ENCODE peak calls at places on chromosomes 12 and 14, in ten cellular contexts. M is cardiac fibroblast, U is epithelial cell of esophagus, C is WTC11, E is fibroblast of mammary gland, J is progenitor cell of endocrine pancreas, B is endothelial cell, T is A549, D is cardiac muscle cell, R is upper lobe of right lung. Q is an unnamed sample.

GRCh38 chr12:131616316-131617098 is 94.4 kb upstream of the SFSWAP start:
- DNase-seq in M (no peak), U (no peak), C (no peak), E (no peak), J (no peak), B (no peak), T (no peak), D (no peak), R (no peak), Q (no peak)

GRCh38 chr12:94271351-94271750 is 123.0 kb downstream of the PLXNC1 start:
- DNase-seq in M (no peak), U (no peak), C (no peak), E (no peak), J (no peak), B (no peak), T (no peak), D (no peak), R (no peak), Q (no peak)

GRCh38 chr12:34290191-34290995 is 268.1 kb downstream of the ALG10 start:
- DNase-seq in M (no peak), U (no peak), C (no peak), E (no peak), J (no peak), B (no peak), T (peak), D (no peak), R (peak), Q (no peak)

GRCh38 chr12:95836630-95837239 is 22.0 kb upstream of the SNRPF start:
- DNase-seq in M (peak), U (no peak), C (no peak), E (peak), J (no peak), B (no peak), T (peak), D (peak), R (no peak), Q (no peak)

GRCh38 chr12:69509308-69509736 is 39.1 kb downstream of the FRS2 start:
- DNase-seq in M (peak), U (no peak), C (no peak), E (peak), J (no peak), B (no peak), T (no peak), D (peak), R (no peak), Q (no peak)

GRCh38 chr12:107560194-107560905 is 125.2 kb upstream of the PWP1 start:
- DNase-seq in M (no peak), U (peak), C (peak), E (no peak), J (no peak), B (peak), T (no peak), D (no peak), R (no peak), Q (no peak)

GRCh38 chr12:31589896-31590729 is 823 bp downstream of the DENND5B start:
- DNase-seq in M (peak), U (peak), C (peak), E (peak), J (peak), B (peak), T (peak), D (peak), R (peak), Q (no peak)

GRCh38 chr14:37590096-37590809 is 4.8 kb downstream of the FOXA1 start:
- DNase-seq in M (no peak), U (peak), C (no peak), E (no peak), J (no peak), B (no peak), T (no peak), D (no peak), R (no peak), Q (no peak)

GRCh38 chr14:29648045-29648444 is 279.6 kb downstream of the PRKD1 start:
- DNase-seq in M (no peak), U (no peak), C (no peak), E (peak), J (no peak), B (no peak), T (no peak), D (no peak), R (no peak), Q (no peak)

GRCh38 chr12:107109726-107110518 is 16.6 kb upstream of the CRY1 start:
- DNase-seq in M (peak), U (peak), C (no peak), E (peak), J (no peak), B (no peak), T (no peak), D (peak), R (no peak), Q (no peak)

DNA sequence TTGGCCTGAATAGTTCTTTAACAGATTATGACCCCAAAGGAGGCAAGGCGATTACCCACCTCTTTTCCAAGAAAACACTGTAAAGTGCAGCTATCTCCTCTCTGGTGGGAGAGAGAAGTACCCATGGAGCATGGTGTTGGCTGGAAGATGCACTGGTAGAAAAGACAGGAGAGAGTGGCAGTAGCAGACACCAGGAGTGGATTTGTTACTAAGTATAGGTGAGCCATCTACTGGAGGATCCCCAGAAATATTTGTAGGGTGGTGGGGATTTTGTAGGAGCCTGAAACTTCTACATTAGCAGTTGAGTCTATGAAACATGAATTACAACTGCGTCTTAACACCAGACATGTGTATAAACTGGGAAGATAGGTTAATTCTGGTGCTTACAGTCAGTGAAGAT is 148.0 kb downstream of the SLC38A4 start:
- DNase-seq in M (peak), U (peak), C (no peak), E (peak), J (no peak), B (no peak), T (peak), D (peak), R (no peak), Q (no peak)
- TF ChIP-seq CTCF in M (peak), U (peak), C (no peak), E (peak), J (no peak), B (no peak), T (peak), D (peak), R (peak), Q (no peak)

GRCh38 chr14:74380172-74380571 is 31.9 kb downstream of the VRTN start:
- DNase-seq in M (no peak), U (peak), C (no peak), E (no peak), J (no peak), B (no peak), T (no peak), D (no peak), R (no peak), Q (no peak)

GRCh38 chr14:74377976-74378690 is 29.9 kb downstream of the VRTN start:
- DNase-seq in M (no peak), U (no peak), C (no peak), E (no peak), J (no peak), B (no peak), T (no peak), D (no peak), R (peak), Q (no peak)

GRCh38 chr14:74382231-74382630 is 34.0 kb downstream of the VRTN start:
- DNase-seq in M (no peak), U (no peak), C (no peak), E (no peak), J (no peak), B (no peak), T (no peak), D (no peak), R (no peak), Q (no peak)

DNA sequence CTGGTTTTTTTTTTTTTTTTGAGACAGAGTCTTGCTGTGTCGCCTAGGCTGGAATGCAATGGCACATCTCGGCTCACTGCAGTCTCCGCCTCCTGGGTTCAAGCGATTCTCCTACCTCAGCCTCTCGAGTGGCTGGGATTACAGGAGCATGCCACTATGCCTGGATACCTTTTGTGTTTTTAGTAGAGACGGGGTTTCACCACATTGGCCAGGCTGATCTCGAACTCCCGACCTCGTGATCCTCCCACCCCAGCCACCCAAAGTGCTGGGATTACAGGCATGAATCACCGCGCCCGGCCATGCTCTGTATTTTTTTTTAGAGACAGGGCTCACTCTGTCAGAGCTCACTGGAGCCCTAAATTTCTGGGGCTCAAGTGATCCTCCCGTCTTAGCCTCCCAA is 32.6 kb downstream of the VRTN start:
- DNase-seq in M (no peak), U (no peak), C (no peak), E (no peak), J (no peak), B (no peak), T (no peak), D (no peak), R (peak), Q (no peak)
- TF ChIP-seq CTCF in M (no peak), U (no peak), C (no peak), E (no peak), J (no peak), B (no peak), T (no peak), D (no peak), R (no peak), Q (no peak)

GRCh38 chr14:85528080-85528881 is 1.7 kb upstream of the FLRT2 start:
- DNase-seq in M (peak), U (peak), C (peak), E (peak), J (no peak), B (peak), T (peak), D (peak), R (peak), Q (no peak)
- TF ChIP-seq CTCF in M (peak), U (peak), C (no peak), E (peak), J (peak), B (no peak), T (peak), D (peak), R (peak), Q (no peak)

GRCh38 chr12:5840900-5841299 is 104.2 kb downstream of the ANO2 start:
- DNase-seq in M (no peak), U (no peak), C (no peak), E (no peak), J (no peak), B (no peak), T (no peak), D (no peak), R (no peak), Q (no peak)
- TF ChIP-seq CTCF in M (no peak), U (no peak), C (no peak), E (no peak), J (no peak), B (no peak), T (no peak), D (no peak), R (no peak), Q (no peak)

GRCh38 chr12:127362121-127362520 is 904.8 kb upstream of the TMEM132C start:
- DNase-seq in M (no peak), U (no peak), C (no peak), E (no peak), J (no peak), B (no peak), T (no peak), D (no peak), R (no peak), Q (no peak)

GRCh38 chr12:127360580-127360979 is 906.4 kb upstream of the TMEM132C start:
- DNase-seq in M (no peak), U (no peak), C (no peak), E (no peak), J (no peak), B (no peak), T (no peak), D (no peak), R (no peak), Q (no peak)

DNA sequence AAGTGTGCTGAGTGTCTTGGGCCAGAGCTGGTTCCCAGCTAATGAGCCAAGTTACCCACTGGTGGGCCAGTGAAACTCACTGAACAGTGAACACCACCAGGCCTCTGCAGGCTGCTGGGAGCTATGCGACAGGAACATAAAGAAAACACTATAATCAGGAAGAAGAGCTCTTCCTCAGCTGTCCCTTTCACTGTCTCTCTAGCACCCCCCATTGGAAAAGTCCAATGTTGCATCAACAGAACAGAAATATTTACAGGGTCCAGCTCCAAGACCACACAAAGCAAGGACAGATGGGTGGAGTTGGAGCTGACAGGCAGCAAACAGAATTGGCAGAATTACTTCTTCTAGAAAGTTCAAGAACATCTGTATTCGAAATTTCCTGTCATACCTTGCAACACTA is 903.6 kb upstream of the TMEM132C start:
- DNase-seq in M (no peak), U (peak), C (no peak), E (peak), J (no peak), B (no peak), T (no peak), D (no peak), R (no peak), Q (peak)
- TF ChIP-seq CTCF in M (peak), U (peak), C (no peak), E (peak), J (peak), B (no peak), T (no peak), D (no peak), R (no peak), Q (no peak)

Q was measured in vagina.